ENCODE peak calls at places on chromosome 6, in six cellular contexts. L, H, R, V, X and B are unnamed samples.

GRCh38 chr6:152309648-152310047 is 327.5 kb downstream of the SYNE1 start:
- DNase-seq in L (no peak), H (no peak), R (peak; percentile 42), V (peak; percentile 63), X (peak; percentile 74), B (no peak)

GRCh38 chr6:105072799-105073199 is 107.0 kb downstream of the POPDC3 start:
- DNase-seq in L (no peak), H (no peak), R (no peak), V (no peak), X (no peak), B (no peak)

GRCh38 chr6:134065706-134066105 is 13.3 kb upstream of the SLC2A12 start:
- DNase-seq in L (no peak), H (no peak), R (no peak), V (peak; percentile 13), X (no peak), B (peak; percentile 31)

GRCh38 chr6:48135352-48136084 is 24.5 kb upstream of the PTCHD4 start:
- DNase-seq in L (no peak), H (no peak), R (no peak), V (no peak), X (no peak), B (no peak)

GRCh38 chr6:134317471-134318131 is at the start of gene SGK1:
- DNase-seq in L (no peak), H (peak; percentile 27), R (no peak), V (peak; percentile 28), X (peak; percentile 37), B (peak; percentile 34)

GRCh38 chr6:157487110-157487773 is 106.3 kb downstream of the ZDHHC14 start:
- DNase-seq in L (no peak), H (no peak), R (no peak), V (no peak), X (no peak), B (no peak)

GRCh38 chr6:48151142-48151541 is 40.1 kb upstream of the PTCHD4 start:
- DNase-seq in L (no peak), H (no peak), R (no peak), V (no peak), X (no peak), B (no peak)

GRCh38 chr6:149716584-149716983 is 1.3 kb downstream of the LATS1 start:
- DNase-seq in L (no peak), H (no peak), R (no peak), V (no peak), X (no peak), B (no peak)

GRCh38 chr6:143180860-143181259 is 120.2 kb downstream of the AIG1 start:
- DNase-seq in L (no peak), H (no peak), R (no peak), V (no peak), X (no peak), B (no peak)

GRCh38 chr6:130132286-130132701 is 90.5 kb downstream of the SAMD3 start:
- DNase-seq in L (no peak), H (no peak), R (no peak), V (peak; percentile 89), X (peak; percentile 85), B (no peak)

GRCh38 chr6:129131282-129131681 is 248.3 kb downstream of the LAMA2 start:
- DNase-seq in L (no peak), H (no peak), R (no peak), V (no peak), X (no peak), B (no peak)

GRCh38 chr6:14552891-14553290 is 435.3 kb downstream of the CD83 start:
- DNase-seq in L (no peak), H (no peak), R (no peak), V (no peak), X (no peak), B (no peak)

GRCh38 chr6:118469468-118469867 is 78.6 kb upstream of the PLN start:
- DNase-seq in L (no peak), H (no peak), R (no peak), V (no peak), X (no peak), B (no peak)

GRCh38 chr6:148677594-148678476 is 69.0 kb upstream of the UST start:
- DNase-seq in L (no peak), H (no peak), R (no peak), V (no peak), X (no peak), B (no peak)

GRCh38 chr6:124436803-124437202 is 525.4 kb upstream of the RNF217 start:
- DNase-seq in L (no peak), H (no peak), R (no peak), V (no peak), X (no peak), B (no peak)

GRCh38 chr6:54717849-54718455 is 128.6 kb upstream of the FAM83B start:
- DNase-seq in L (peak; percentile 59), H (peak; percentile 82), R (peak; percentile 84), V (peak; percentile 15), X (peak; percentile 4), B (peak; percentile 85)

GRCh38 chr6:161085246-161085645 is 93.7 kb downstream of the MAP3K4 start:
- DNase-seq in L (no peak), H (no peak), R (no peak), V (no peak), X (no peak), B (no peak)

GRCh38 chr6:11231564-11232176 is 798 bp downstream of the NEDD9 start:
- DNase-seq in L (no peak), H (no peak), R (no peak), V (no peak), X (no peak), B (peak; percentile 74)

GRCh38 chr6:14747881-14748520 is 497.9 kb upstream of the JARID2 start:
- DNase-seq in L (no peak), H (no peak), R (no peak), V (no peak), X (no peak), B (no peak)

GRCh38 chr6:121633309-121633708 is 197.9 kb downstream of the GJA1 start:
- DNase-seq in L (no peak), H (no peak), R (no peak), V (no peak), X (no peak), B (no peak)
- H3K9me3 ChIP-seq in L (peaks cover 31% of the 10 kb centered on the region), H (no peaks in the 10 kb centered on the region), R (peaks cover 52% of the 10 kb centered on the region), V (peaks cover 2% of the 10 kb centered on the region), X (peaks cover 8% of the 10 kb centered on the region), B (no peaks in the 10 kb centered on the region)

GRCh38 chr6:44044154-44044539 is 83.1 kb downstream of the MRPL14 start:
- DNase-seq in L (no peak), H (no peak), R (no peak), V (no peak), X (no peak), B (no peak)

GRCh38 chr6:44046516-44047178 is 80.6 kb downstream of the MRPL14 start:
- DNase-seq in L (no peak), H (no peak), R (no peak), V (no peak), X (no peak), B (no peak)

GRCh38 chr6:44047179-44047546 is 80.1 kb downstream of the MRPL14 start:
- DNase-seq in L (no peak), H (no peak), R (no peak), V (no peak), X (no peak), B (no peak)

GRCh38 chr6:44044940-44045671 is 82.1 kb downstream of the MRPL14 start:
- DNase-seq in L (no peak), H (no peak), R (no peak), V (no peak), X (no peak), B (no peak)

GRCh38 chr6:44045672-44046015 is 81.6 kb downstream of the MRPL14 start:
- DNase-seq in L (no peak), H (no peak), R (no peak), V (no peak), X (no peak), B (no peak)
- H3K4me1 ChIP-seq in L (peaks cover 82% of the 10 kb centered on the region), H (peaks cover 36% of the 10 kb centered on the region), R (peaks cover 55% of the 10 kb centered on the region), V (no peaks in the 10 kb centered on the region), X (no peaks in the 10 kb centered on the region), B (peaks cover 8% of the 10 kb centered on the region)

GRCh38 chr6:170040906-170041305 is 250.0 kb downstream of the DLL1 start:
- DNase-seq in L (no peak), H (no peak), R (no peak), V (no peak), X (no peak), B (no peak)

GRCh38 chr6:170043150-170043819 is 247.6 kb downstream of the DLL1 start:
- DNase-seq in L (no peak), H (no peak), R (no peak), V (no peak), X (no peak), B (no peak)

GRCh38 chr6:170042596-170043118 is 248.2 kb downstream of the DLL1 start:
- DNase-seq in L (no peak), H (no peak), R (no peak), V (no peak), X (no peak), B (no peak)

GRCh38 chr6:170041526-170041925 is 249.4 kb downstream of the DLL1 start:
- DNase-seq in L (no peak), H (no peak), R (no peak), V (no peak), X (no peak), B (no peak)

DNA sequence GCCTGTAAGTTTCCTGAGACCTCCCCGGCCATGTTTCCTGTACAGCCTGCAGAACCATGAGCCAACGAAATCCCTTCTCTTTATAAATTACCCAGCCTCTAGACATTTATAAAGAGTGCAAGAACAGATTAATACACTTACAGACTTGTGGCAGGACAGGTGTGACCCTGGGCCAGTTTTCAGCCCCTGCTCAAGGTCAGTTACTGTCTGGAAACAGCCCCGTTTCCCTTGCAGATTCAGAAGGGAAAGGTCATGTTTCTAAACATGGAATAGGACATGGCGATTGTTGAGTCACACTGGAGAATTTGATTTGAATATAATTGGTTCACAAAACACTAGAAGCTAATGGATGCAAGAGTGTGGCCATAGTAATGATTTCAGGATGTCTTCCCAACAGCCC is 248.8 kb downstream of the DLL1 start:
- DNase-seq in L (no peak), H (no peak), R (no peak), V (no peak), X (no peak), B (no peak)
- H3K9me3 ChIP-seq in L (no peaks in the 10 kb centered on the region), H (no peaks in the 10 kb centered on the region), R (no peaks in the 10 kb centered on the region), V (no peaks in the 10 kb centered on the region), X (no peaks in the 10 kb centered on the region), B (no peaks in the 10 kb centered on the region)

GRCh38 chr6:110105296-110105695 is 74.2 kb downstream of the WASF1 start:
- DNase-seq in L (no peak), H (no peak), R (no peak), V (no peak), X (no peak), B (no peak)

GRCh38 chr6:110101885-110102284 is 77.6 kb downstream of the WASF1 start:
- DNase-seq in L (no peak), H (no peak), R (no peak), V (no peak), X (no peak), B (no peak)

GRCh38 chr6:110098511-110099116 is 80.9 kb downstream of the WASF1 start:
- DNase-seq in L (no peak), H (no peak), R (no peak), V (no peak), X (no peak), B (peak; percentile 12)

GRCh38 chr6:110103260-110103659 is 76.2 kb downstream of the WASF1 start:
- DNase-seq in L (no peak), H (no peak), R (no peak), V (no peak), X (no peak), B (no peak)

DNA sequence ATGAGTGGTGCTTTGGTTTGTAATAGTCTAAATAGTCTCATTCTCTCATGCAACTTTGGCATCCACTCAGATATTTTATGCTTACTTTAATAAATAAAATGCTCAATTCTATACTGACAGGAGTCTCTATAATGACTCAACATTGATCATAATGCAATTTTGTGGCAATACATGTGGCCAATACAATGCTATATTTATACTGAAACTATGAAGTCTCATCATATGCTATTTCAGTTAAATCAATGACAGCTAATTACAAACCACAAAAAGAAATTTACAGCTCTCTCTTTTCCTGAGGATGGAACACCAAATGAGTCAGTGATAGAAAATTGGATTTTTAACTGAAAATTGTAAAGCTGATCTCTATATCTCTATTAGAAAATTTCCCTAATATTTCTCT is 77.1 kb downstream of the WASF1 start:
- DNase-seq in L (no peak), H (no peak), R (no peak), V (no peak), X (no peak), B (no peak)
- H3K4me1 ChIP-seq in L (no peaks in the 10 kb centered on the region), H (no peaks in the 10 kb centered on the region), R (peaks cover 5% of the 10 kb centered on the region), V (no peaks in the 10 kb centered on the region), X (no peaks in the 10 kb centered on the region), B (peaks cover 8% of the 10 kb centered on the region)